ENCODE peak calls at places on chromosomes 6 and 20, in four cellular contexts. X, U, M and G are unnamed samples.

GRCh38 chr6:53432318-53433161 is 83.8 kb upstream of the ELOVL5 start:
- DNase-seq in X (no peak), U (no peak), M (no peak), G (no peak)

GRCh38 chr20:63926298-63926697 is 29.9 kb downstream of the UCKL1 start:
- DNase-seq in X (no peak), U (no peak), M (no peak), G (no peak)

GRCh38 chr6:143536461-143536865 is 24.9 kb upstream of the FUCA2 start:
- DNase-seq in U (peak; percentile 53), M (no peak), X (peak; percentile 56), G (no peak)

GRCh38 chr6:26394289-26394688 is 7.8 kb upstream of the BTN3A1 start:
- DNase-seq in X (no peak), U (no peak), M (no peak), G (no peak)

GRCh38 chr6:107489636-107490567 is at the start of gene SOBP:
- DNase-seq in X (peak; percentile 72), U (no peak), M (peak; percentile 50), G (no peak)

GRCh38 chr20:32908334-32909292 is 49.9 kb downstream of the EFCAB8 start:
- DNase-seq in M (no peak), X (no peak), U (no peak), G (no peak)

GRCh38 chr20:62651285-62652021 is 9.2 kb downstream of the SLCO4A1 start:
- DNase-seq in U (no peak), M (peak; percentile 95), X (peak; percentile 39), G (no peak)

GRCh38 chr20:21607971-21608735 is 94.3 kb upstream of the NKX2-2 start:
- DNase-seq in M (no peak), X (no peak), U (peak; percentile 74), G (no peak)

GRCh38 chr20:48164034-48164433 is 378.8 kb upstream of the SULF2 start:
- DNase-seq in M (no peak), X (no peak), U (no peak), G (no peak)

GRCh38 chr6:140744648-140745320 is 1370.3 kb upstream of the CITED2 start:
- DNase-seq in M (no peak), X (no peak), U (no peak), G (no peak)

GRCh38 chr20:45848969-45849582 is 8.1 kb downstream of the ACOT8 start:
- DNase-seq in M (no peak), U (no peak), X (no peak), G (no peak)

GRCh38 chr6:35831257-35832007 is 26.3 kb downstream of the LHFPL5 start:
- DNase-seq in X (no peak), U (no peak), M (no peak), G (no peak)

GRCh38 chr6:63140114-63140513 is 71.2 kb upstream of the FKBP1C start:
- DNase-seq in X (no peak), M (no peak), U (no peak), G (no peak)

GRCh38 chr6:98463038-98463437 is 371.3 kb upstream of the POU3F2 start:
- DNase-seq in U (no peak), X (no peak), M (no peak), G (no peak)

GRCh38 chr6:20367716-20368485 is 33.8 kb upstream of the E2F3 start:
- DNase-seq in X (no peak), M (no peak), U (no peak), G (no peak)

GRCh38 chr6:108152446-108152845 is 13.4 kb upstream of the NR2E1 start:
- DNase-seq in U (no peak), M (no peak), X (no peak), G (no peak)

GRCh38 chr6:53588816-53589509 is 44.1 kb upstream of the GCLC start:
- DNase-seq in M (no peak), X (no peak), U (no peak), G (no peak)

GRCh38 chr6:167795321-167795811 is 31.3 kb upstream of the AFDN start:
- DNase-seq in M (no peak), X (no peak), U (no peak), G (no peak)

GRCh38 chr6:125445054-125445453 is 143.3 kb upstream of the HDDC2 start:
- DNase-seq in X (no peak), M (no peak), U (no peak), G (no peak)

GRCh38 chr6:18088419-18089296 is 33.8 kb downstream of the NHLRC1 start:
- DNase-seq in X (no peak), U (no peak), M (no peak), G (no peak)

GRCh38 chr6:107833136-107833535 is 9.0 kb upstream of the SCML4 start:
- DNase-seq in U (no peak), M (no peak), X (no peak), G (no peak)

GRCh38 chr20:63029358-63030121 is 22.8 kb upstream of the BHLHE23 start:
- DNase-seq in X (peak; percentile 75), M (no peak), U (no peak), G (no peak)

GRCh38 chr6:119147101-119148053 is 68.9 kb upstream of the FAM184A start:
- DNase-seq in M (peak; percentile 48), X (no peak), U (no peak), G (peak; percentile 94)

GRCh38 chr6:15152720-15153119 is 93.1 kb upstream of the JARID2 start:
- DNase-seq in M (no peak), X (no peak), U (no peak), G (no peak)

GRCh38 chr20:33971147-33971775 is 22.4 kb upstream of the RALY start:
- DNase-seq in M (no peak), X (no peak), U (no peak), G (no peak)

GRCh38 chr6:107697682-107698081 is 126.4 kb downstream of the SCML4 start:
- DNase-seq in X (no peak), M (no peak), U (no peak), G (no peak)

GRCh38 chr20:63490416-63490815 is 8.5 kb downstream of the EEF1A2 start:
- DNase-seq in X (no peak), U (no peak), M (no peak), G (no peak)

GRCh38 chr6:157984686-157985225 is 3.1 kb downstream of the SYNJ2 start:
- DNase-seq in M (no peak), X (no peak), U (peak; percentile 45), G (no peak)

GRCh38 chr6:19691465-19692167 is 145.6 kb upstream of the ID4 start:
- DNase-seq in U (no peak), M (no peak), X (peak; percentile 88), G (no peak)

GRCh38 chr6:13194852-13195251 is 133.5 kb downstream of the TBC1D7 start:
- DNase-seq in X (peak; percentile 80), U (no peak), M (peak; percentile 47), G (peak; percentile 10)

GRCh38 chr20:50165687-50166554 is 12.4 kb upstream of the PEDS1 start:
- DNase-seq in M (peak; percentile 79), X (peak; percentile 97), U (peak; percentile 95), G (peak; percentile 99)

GRCh38 chr20:50169329-50169823 is 15.9 kb upstream of the PEDS1 start:
- DNase-seq in U (peak; percentile 82), X (peak; percentile 88), M (no peak), G (peak; percentile 87)

DNA sequence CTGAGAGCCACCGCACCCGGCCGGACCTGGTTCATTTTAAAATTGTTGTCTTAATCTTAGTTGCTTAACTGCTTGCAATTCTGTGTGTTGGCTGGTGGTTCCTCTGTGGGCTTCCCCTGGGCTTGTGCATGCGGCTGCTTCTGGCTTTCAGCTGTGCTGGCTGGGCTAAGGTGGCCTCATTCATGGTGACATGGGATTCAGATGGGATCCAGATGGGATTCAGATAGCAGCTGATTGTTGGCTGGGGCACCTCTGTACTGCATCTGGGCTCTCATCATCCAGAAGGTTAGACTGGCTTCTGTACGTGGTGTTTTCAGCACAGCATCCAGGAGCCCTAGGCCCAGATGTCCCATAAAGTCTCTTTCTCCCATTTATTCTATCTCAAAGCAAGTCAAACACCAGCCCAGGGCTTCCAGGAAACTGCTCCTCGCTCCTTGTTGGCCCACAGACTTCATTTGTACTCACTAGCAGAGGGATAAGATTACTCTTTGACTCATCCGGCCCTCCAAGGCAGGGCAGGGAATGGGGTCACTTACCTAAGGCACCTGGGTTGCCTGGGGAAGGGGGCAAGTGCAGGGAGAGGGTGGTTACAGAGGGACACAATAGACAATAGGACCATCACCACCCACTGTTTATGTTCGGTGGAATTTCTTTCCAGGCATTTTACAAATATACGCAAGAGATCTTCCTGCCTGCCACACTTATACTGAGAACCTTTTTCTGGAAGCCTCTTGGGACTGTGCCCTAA is 10.2 kb upstream of the PEDS1 start:
- DNase-seq in M (no peak), U (no peak), X (no peak), G (no peak)
- TF ChIP-seq POLR2AphosphoS5 in M (no peak), U (no peak), X (no peak), G (no peak)

GRCh38 chr6:32847004-32847403 is 3.2 kb upstream of the PSMB8 start:
- DNase-seq in M (no peak), U (no peak), X (no peak), G (no peak)
- TF ChIP-seq POLR2AphosphoS5 in M (no peak), U (no peak), X (no peak), G (no peak)

DNA sequence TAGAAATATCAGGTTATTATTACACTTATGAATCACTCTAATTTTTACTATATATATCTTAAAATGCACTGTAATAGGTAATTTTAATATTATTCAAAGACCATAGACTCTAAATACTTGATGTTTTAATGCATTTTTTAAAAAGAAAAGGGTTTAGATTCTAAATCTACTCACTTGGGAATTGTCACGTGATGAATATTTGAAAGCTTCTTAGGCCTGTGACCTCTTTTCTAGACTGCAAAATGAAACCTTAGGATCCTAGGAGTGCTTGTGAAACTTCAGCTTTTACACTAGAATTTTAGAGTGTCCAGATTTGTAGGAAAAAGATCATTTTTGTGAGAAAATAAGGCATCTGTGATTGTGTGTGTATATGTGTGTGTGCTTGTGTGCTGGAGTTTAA is 318.0 kb downstream of the HTR1B start:
- DNase-seq in X (no peak), M (no peak), U (no peak), G (no peak)
- TF ChIP-seq POLR2AphosphoS5 in X (no peak), M (no peak), U (no peak), G (no peak)

GRCh38 chr6:82030301-82030700 is 217.2 kb downstream of the IBTK start:
- DNase-seq in X (no peak), U (no peak), M (no peak), G (no peak)
- TF ChIP-seq POLR2AphosphoS5 in X (no peak), U (no peak), M (no peak), G (no peak)

GRCh38 chr6:21601932-21602390 is 8.4 kb downstream of the SOX4 start:
- DNase-seq in X (peak; percentile 66), U (no peak), M (no peak), G (no peak)
- TF ChIP-seq POLR2AphosphoS5 in X (no peak), U (no peak), M (no peak), G (no peak)

GRCh38 chr6:72966628-72967280 is 258.5 kb downstream of the KHDC1L start:
- DNase-seq in X (no peak), M (no peak), U (no peak), G (no peak)
- TF ChIP-seq POLR2AphosphoS5 in X (no peak), M (no peak), U (no peak), G (no peak)

DNA sequence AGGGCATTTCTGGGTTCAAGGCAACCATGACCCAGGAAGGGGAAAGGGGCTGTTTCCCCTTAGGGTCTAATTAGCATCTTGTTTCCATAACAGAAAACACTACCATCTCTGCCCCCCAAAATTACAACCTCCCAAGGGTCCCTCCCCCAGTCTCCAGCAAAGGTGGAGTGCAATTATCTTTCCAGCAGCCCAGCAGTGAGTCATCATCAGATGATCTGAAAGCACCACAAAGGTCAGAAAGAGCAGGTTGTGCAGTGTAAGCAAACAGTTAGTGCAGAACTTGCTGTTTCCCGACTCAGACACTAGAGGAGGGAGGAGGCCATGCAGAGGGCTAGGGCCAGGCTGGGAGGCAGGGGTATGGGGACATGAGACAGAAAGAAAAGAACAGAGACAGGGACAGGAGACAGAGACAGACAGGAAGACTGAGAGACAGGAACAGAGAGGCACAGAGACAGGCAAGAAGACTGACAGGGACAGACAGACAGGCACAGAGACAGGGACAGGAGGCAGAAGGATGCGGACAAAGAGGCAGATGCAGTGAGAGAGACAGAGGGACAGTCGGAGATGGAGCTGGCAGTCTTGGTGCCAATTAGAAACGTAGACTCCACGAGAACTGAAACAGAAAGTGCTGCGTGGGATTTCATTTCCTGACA is 62.5 kb downstream of the PYGB start:
- DNase-seq in M (peak; percentile 65), U (no peak), X (peak; percentile 38), G (peak; percentile 92)
- TF ChIP-seq POLR2AphosphoS5 in M (no peak), U (peak; percentile 29), X (no peak), G (peak; percentile 20)